ENCODE peak calls at places on chromosome 15, in ten cellular contexts. One of them, this sample, is unnamed. For H3K27me3, the result is how much of the 10 kb centered on the place peaks cover.

GRCh38 chr15:56759450-56759845 is 26.1 kb upstream of the ZNF280D start:
- DNase-seq in cardiac muscle cell: peak
- DNase-seq in lower lobe of right lung: no peak
- DNase-seq in psoas muscle: peak
- DNase-seq in esophagus squamous epithelium: no peak
- DNase-seq in Panc1: no peak
- DNase-seq in bronchial epithelial cell: peak
- DNase-seq in GM12878: no peak
- DNase-seq in Caco-2: no peak
- DNase-seq in dorsolateral prefrontal cortex: no peak
- DNase-seq in this sample: peak

GRCh38 chr15:37102315-37103021 is 2.1 kb upstream of the MEIS2 start:
- DNase-seq in cardiac muscle cell: peak
- DNase-seq in lower lobe of right lung: no peak
- DNase-seq in psoas muscle: no peak
- DNase-seq in esophagus squamous epithelium: no peak
- DNase-seq in Panc1: peak
- DNase-seq in bronchial epithelial cell: no peak
- DNase-seq in GM12878: no peak
- DNase-seq in Caco-2: peak
- DNase-seq in dorsolateral prefrontal cortex: no peak
- DNase-seq in this sample: no peak

GRCh38 chr15:50883903-50884302 is 24.6 kb upstream of the AP4E1 start:
- DNase-seq in cardiac muscle cell: peak
- DNase-seq in lower lobe of right lung: no peak
- DNase-seq in psoas muscle: no peak
- DNase-seq in esophagus squamous epithelium: no peak
- DNase-seq in Panc1: no peak
- DNase-seq in bronchial epithelial cell: peak
- DNase-seq in GM12878: peak
- DNase-seq in Caco-2: no peak
- DNase-seq in dorsolateral prefrontal cortex: no peak
- DNase-seq in this sample: no peak

GRCh38 chr15:43923553-43923952 is 96.8 kb downstream of the WDR76 start:
- DNase-seq in cardiac muscle cell: no peak
- DNase-seq in lower lobe of right lung: no peak
- DNase-seq in psoas muscle: no peak
- DNase-seq in esophagus squamous epithelium: no peak
- DNase-seq in Panc1: no peak
- DNase-seq in bronchial epithelial cell: no peak
- DNase-seq in GM12878: no peak
- DNase-seq in Caco-2: no peak
- DNase-seq in dorsolateral prefrontal cortex: no peak
- DNase-seq in this sample: no peak

GRCh38 chr15:52086001-52086786 is 26.4 kb downstream of the BCL2L10 start:
- DNase-seq in cardiac muscle cell: no peak
- DNase-seq in lower lobe of right lung: no peak
- DNase-seq in psoas muscle: no peak
- DNase-seq in esophagus squamous epithelium: no peak
- DNase-seq in Panc1: no peak
- DNase-seq in bronchial epithelial cell: no peak
- DNase-seq in GM12878: no peak
- DNase-seq in Caco-2: no peak
- DNase-seq in dorsolateral prefrontal cortex: no peak
- DNase-seq in this sample: no peak

GRCh38 chr15:100596792-100597191 is 5.2 kb downstream of the LINS1 start:
- DNase-seq in cardiac muscle cell: peak
- DNase-seq in lower lobe of right lung: peak
- DNase-seq in psoas muscle: no peak
- DNase-seq in esophagus squamous epithelium: no peak
- DNase-seq in Panc1: no peak
- DNase-seq in bronchial epithelial cell: peak
- DNase-seq in GM12878: peak
- DNase-seq in Caco-2: no peak
- DNase-seq in dorsolateral prefrontal cortex: no peak
- DNase-seq in this sample: no peak

GRCh38 chr15:86199467-86200145 is 119.9 kb downstream of the AGBL1 start:
- DNase-seq in cardiac muscle cell: no peak
- DNase-seq in lower lobe of right lung: no peak
- DNase-seq in psoas muscle: no peak
- DNase-seq in esophagus squamous epithelium: no peak
- DNase-seq in Panc1: no peak
- DNase-seq in bronchial epithelial cell: no peak
- DNase-seq in GM12878: no peak
- DNase-seq in Caco-2: no peak
- DNase-seq in dorsolateral prefrontal cortex: no peak
- DNase-seq in this sample: no peak

GRCh38 chr15:98905981-98906711 is 101.4 kb downstream of the PGPEP1L start:
- DNase-seq in cardiac muscle cell: no peak
- DNase-seq in lower lobe of right lung: no peak
- DNase-seq in psoas muscle: no peak
- DNase-seq in esophagus squamous epithelium: no peak
- DNase-seq in Panc1: no peak
- DNase-seq in bronchial epithelial cell: no peak
- DNase-seq in GM12878: no peak
- DNase-seq in Caco-2: no peak
- DNase-seq in dorsolateral prefrontal cortex: no peak
- DNase-seq in this sample: no peak

GRCh38 chr15:77474310-77474986 is 53.8 kb downstream of the HMG20A start:
- DNase-seq in cardiac muscle cell: no peak
- DNase-seq in lower lobe of right lung: no peak
- DNase-seq in psoas muscle: no peak
- DNase-seq in esophagus squamous epithelium: no peak
- DNase-seq in Panc1: no peak
- DNase-seq in bronchial epithelial cell: no peak
- DNase-seq in GM12878: no peak
- DNase-seq in Caco-2: no peak
- DNase-seq in dorsolateral prefrontal cortex: no peak
- DNase-seq in this sample: no peak

GRCh38 chr15:100783296-100783695 is 96.3 kb upstream of the ALDH1A3 start:
- DNase-seq in cardiac muscle cell: no peak
- DNase-seq in lower lobe of right lung: no peak
- DNase-seq in psoas muscle: no peak
- DNase-seq in esophagus squamous epithelium: no peak
- DNase-seq in Panc1: no peak
- DNase-seq in bronchial epithelial cell: no peak
- DNase-seq in GM12878: no peak
- DNase-seq in Caco-2: no peak
- DNase-seq in dorsolateral prefrontal cortex: no peak
- DNase-seq in this sample: no peak

GRCh38 chr15:73908030-73908821 is 18.0 kb upstream of the LOXL1 start:
- DNase-seq in cardiac muscle cell: peak
- DNase-seq in lower lobe of right lung: peak
- DNase-seq in psoas muscle: peak
- DNase-seq in esophagus squamous epithelium: peak
- DNase-seq in Panc1: no peak
- DNase-seq in bronchial epithelial cell: peak
- DNase-seq in GM12878: peak
- DNase-seq in Caco-2: peak
- DNase-seq in dorsolateral prefrontal cortex: peak
- DNase-seq in this sample: peak

GRCh38 chr15:38300395-38300794 is 47.8 kb downstream of the SPRED1 start:
- DNase-seq in cardiac muscle cell: peak
- DNase-seq in lower lobe of right lung: no peak
- DNase-seq in psoas muscle: no peak
- DNase-seq in esophagus squamous epithelium: no peak
- DNase-seq in Panc1: no peak
- DNase-seq in bronchial epithelial cell: no peak
- DNase-seq in GM12878: no peak
- DNase-seq in Caco-2: no peak
- DNase-seq in dorsolateral prefrontal cortex: no peak
- DNase-seq in this sample: no peak

GRCh38 chr15:62066663-62067447 is at the start of gene C2CD4A:
- DNase-seq in cardiac muscle cell: peak
- DNase-seq in lower lobe of right lung: peak
- DNase-seq in psoas muscle: peak
- DNase-seq in esophagus squamous epithelium: no peak
- DNase-seq in Panc1: no peak
- DNase-seq in bronchial epithelial cell: peak
- DNase-seq in GM12878: no peak
- DNase-seq in Caco-2: peak
- DNase-seq in dorsolateral prefrontal cortex: no peak
- DNase-seq in this sample: peak

GRCh38 chr15:57495037-57495436 is 96.7 kb upstream of the MYZAP start:
- DNase-seq in cardiac muscle cell: peak
- DNase-seq in lower lobe of right lung: no peak
- DNase-seq in psoas muscle: no peak
- DNase-seq in esophagus squamous epithelium: no peak
- DNase-seq in Panc1: no peak
- DNase-seq in bronchial epithelial cell: no peak
- DNase-seq in GM12878: no peak
- DNase-seq in Caco-2: no peak
- DNase-seq in dorsolateral prefrontal cortex: no peak
- DNase-seq in this sample: no peak

GRCh38 chr15:90090226-90090848 is 11.9 kb downstream of the IDH2 start:
- DNase-seq in cardiac muscle cell: no peak
- DNase-seq in lower lobe of right lung: no peak
- DNase-seq in psoas muscle: no peak
- DNase-seq in esophagus squamous epithelium: no peak
- DNase-seq in Panc1: no peak
- DNase-seq in bronchial epithelial cell: no peak
- DNase-seq in GM12878: no peak
- DNase-seq in Caco-2: no peak
- DNase-seq in dorsolateral prefrontal cortex: no peak
- DNase-seq in this sample: no peak
- TF ChIP-seq CTCF in cardiac muscle cell: no peak
- TF ChIP-seq CTCF in lower lobe of right lung: no peak
- TF ChIP-seq CTCF in psoas muscle: no peak
- TF ChIP-seq CTCF in esophagus squamous epithelium: no peak
- TF ChIP-seq CTCF in Panc1: no peak
- TF ChIP-seq CTCF in bronchial epithelial cell: no peak
- TF ChIP-seq CTCF in GM12878: no peak
- TF ChIP-seq CTCF in Caco-2: no peak
- TF ChIP-seq CTCF in dorsolateral prefrontal cortex: no peak
- TF ChIP-seq CTCF in this sample: no peak

GRCh38 chr15:70031680-70032079 is 66.0 kb downstream of the TLE3 start:
- DNase-seq in cardiac muscle cell: no peak
- DNase-seq in lower lobe of right lung: no peak
- DNase-seq in psoas muscle: no peak
- DNase-seq in esophagus squamous epithelium: no peak
- DNase-seq in Panc1: no peak
- DNase-seq in bronchial epithelial cell: no peak
- DNase-seq in GM12878: no peak
- DNase-seq in Caco-2: no peak
- DNase-seq in dorsolateral prefrontal cortex: no peak
- DNase-seq in this sample: no peak
- H3K27me3 ChIP-seq in cardiac muscle cell: under half
- H3K27me3 ChIP-seq in lower lobe of right lung: under half
- H3K27me3 ChIP-seq in psoas muscle: under half
- H3K27me3 ChIP-seq in esophagus squamous epithelium: under half
- H3K27me3 ChIP-seq in Panc1: under half
- H3K27me3 ChIP-seq in bronchial epithelial cell: under half
- H3K27me3 ChIP-seq in GM12878: under half
- H3K27me3 ChIP-seq in Caco-2: under half
- H3K27me3 ChIP-seq in dorsolateral prefrontal cortex: under half
- H3K27me3 ChIP-seq in this sample: under half

DNA sequence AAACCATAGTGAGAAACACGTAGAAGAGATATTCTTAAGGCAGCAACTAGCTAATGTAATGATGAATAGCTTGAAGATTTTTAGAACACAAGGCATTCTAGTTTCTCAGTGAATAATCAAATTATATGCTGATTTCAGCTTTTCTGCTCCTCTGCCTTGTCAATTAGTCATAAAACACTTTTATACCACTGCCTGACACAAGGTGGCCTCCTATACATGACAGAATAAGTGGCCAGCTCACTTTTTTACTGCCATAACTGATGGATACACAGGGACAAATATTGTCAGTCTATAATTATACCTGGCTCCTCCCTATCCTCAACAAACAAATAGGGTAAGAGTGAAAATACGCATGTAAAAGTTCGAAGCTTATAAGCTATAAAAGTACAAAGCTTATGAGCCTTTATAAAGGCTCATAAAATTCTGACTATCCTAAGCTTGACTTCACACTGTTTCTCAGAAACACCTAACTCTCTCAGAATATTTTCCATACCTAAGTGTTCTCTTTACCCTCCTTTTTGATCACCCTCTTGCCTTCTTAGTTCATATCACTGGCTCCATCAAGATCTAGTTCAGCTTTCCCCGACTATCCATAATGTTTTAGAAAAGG is 81.6 kb downstream of the HERC1 start:
- DNase-seq in cardiac muscle cell: peak
- DNase-seq in lower lobe of right lung: no peak
- DNase-seq in psoas muscle: no peak
- DNase-seq in esophagus squamous epithelium: no peak
- DNase-seq in Panc1: peak
- DNase-seq in bronchial epithelial cell: peak
- DNase-seq in GM12878: peak
- DNase-seq in Caco-2: peak
- DNase-seq in dorsolateral prefrontal cortex: no peak
- DNase-seq in this sample: no peak
- TF ChIP-seq CTCF in cardiac muscle cell: peak
- TF ChIP-seq CTCF in lower lobe of right lung: peak
- TF ChIP-seq CTCF in psoas muscle: peak
- TF ChIP-seq CTCF in esophagus squamous epithelium: peak
- TF ChIP-seq CTCF in Panc1: peak
- TF ChIP-seq CTCF in bronchial epithelial cell: peak
- TF ChIP-seq CTCF in GM12878: peak
- TF ChIP-seq CTCF in Caco-2: peak
- TF ChIP-seq CTCF in dorsolateral prefrontal cortex: peak
- TF ChIP-seq CTCF in this sample: peak

GRCh38 chr15:89439764-89440163 is 56.6 kb downstream of the RHCG start:
- DNase-seq in cardiac muscle cell: no peak
- DNase-seq in lower lobe of right lung: no peak
- DNase-seq in psoas muscle: no peak
- DNase-seq in esophagus squamous epithelium: no peak
- DNase-seq in Panc1: no peak
- DNase-seq in bronchial epithelial cell: no peak
- DNase-seq in GM12878: no peak
- DNase-seq in Caco-2: no peak
- DNase-seq in dorsolateral prefrontal cortex: no peak
- DNase-seq in this sample: no peak

GRCh38 chr15:89442671-89443307 is 53.6 kb downstream of the RHCG start:
- DNase-seq in cardiac muscle cell: peak
- DNase-seq in lower lobe of right lung: no peak
- DNase-seq in psoas muscle: no peak
- DNase-seq in esophagus squamous epithelium: no peak
- DNase-seq in Panc1: peak
- DNase-seq in bronchial epithelial cell: peak
- DNase-seq in GM12878: no peak
- DNase-seq in Caco-2: peak
- DNase-seq in dorsolateral prefrontal cortex: peak
- DNase-seq in this sample: no peak

GRCh38 chr15:89441295-89441762 is 55.1 kb downstream of the RHCG start:
- DNase-seq in cardiac muscle cell: no peak
- DNase-seq in lower lobe of right lung: no peak
- DNase-seq in psoas muscle: no peak
- DNase-seq in esophagus squamous epithelium: no peak
- DNase-seq in Panc1: no peak
- DNase-seq in bronchial epithelial cell: peak
- DNase-seq in GM12878: peak
- DNase-seq in Caco-2: no peak
- DNase-seq in dorsolateral prefrontal cortex: no peak
- DNase-seq in this sample: no peak

GRCh38 chr15:89444241-89444797 is 52.1 kb downstream of the RHCG start:
- DNase-seq in cardiac muscle cell: no peak
- DNase-seq in lower lobe of right lung: no peak
- DNase-seq in psoas muscle: no peak
- DNase-seq in esophagus squamous epithelium: no peak
- DNase-seq in Panc1: no peak
- DNase-seq in bronchial epithelial cell: no peak
- DNase-seq in GM12878: no peak
- DNase-seq in Caco-2: no peak
- DNase-seq in dorsolateral prefrontal cortex: no peak
- DNase-seq in this sample: no peak

GRCh38 chr15:89442155-89442554 is 54.2 kb downstream of the RHCG start:
- DNase-seq in cardiac muscle cell: no peak
- DNase-seq in lower lobe of right lung: no peak
- DNase-seq in psoas muscle: no peak
- DNase-seq in esophagus squamous epithelium: no peak
- DNase-seq in Panc1: no peak
- DNase-seq in bronchial epithelial cell: no peak
- DNase-seq in GM12878: no peak
- DNase-seq in Caco-2: no peak
- DNase-seq in dorsolateral prefrontal cortex: no peak
- DNase-seq in this sample: no peak
- H3K27me3 ChIP-seq in cardiac muscle cell: under half
- H3K27me3 ChIP-seq in lower lobe of right lung: under half
- H3K27me3 ChIP-seq in psoas muscle: under half
- H3K27me3 ChIP-seq in esophagus squamous epithelium: under half
- H3K27me3 ChIP-seq in Panc1: under half
- H3K27me3 ChIP-seq in bronchial epithelial cell: under half
- H3K27me3 ChIP-seq in GM12878: under half
- H3K27me3 ChIP-seq in Caco-2: under half
- H3K27me3 ChIP-seq in dorsolateral prefrontal cortex: under half
- H3K27me3 ChIP-seq in this sample: under half